ENCODE peak calls at places on chromosomes 4 and X, in eight cellular contexts. R, F, D, V, E, O, X and N are unnamed samples. For H3K4me1, the result is how much of the 10 kb centered on the place peaks cover.

GRCh38 chrX:44784241-44784640 is 59.6 kb upstream of the DUSP21 start:
- DNase-seq in V (no peak), D (no peak), F (no peak), R (no peak), X (no peak), O (no peak), E (peak), N (no peak)

GRCh38 chr4:150127757-150128156 is 49.5 kb downstream of the DCLK2 start:
- DNase-seq in F (no peak), X (no peak), V (no peak), O (no peak), R (no peak), D (no peak), E (no peak), N (no peak)

GRCh38 chr4:42018451-42018850 is 28.1 kb downstream of the SLC30A9 start:
- DNase-seq in V (no peak), X (no peak), O (no peak), E (no peak), R (no peak), F (no peak), D (peak), N (no peak)

GRCh38 chrX:33307954-33308353 is 96.6 kb upstream of the DMD start:
- DNase-seq in V (no peak), R (no peak), D (no peak), F (no peak), E (no peak), X (no peak), O (no peak), N (no peak)

GRCh38 chr4:7938513-7939376 is 916 bp downstream of the AFAP1 start:
- DNase-seq in F (peak), X (peak), D (peak), O (no peak), E (peak), R (no peak), V (no peak), N (peak)

GRCh38 chr4:127843704-127844604 is 36.7 kb upstream of the PLK4 start:
- DNase-seq in O (no peak), X (no peak), D (no peak), R (no peak), F (no peak), E (no peak), V (no peak), N (peak)

GRCh38 chr4:54277691-54278090 is 48.6 kb downstream of the PDGFRA start:
- DNase-seq in O (no peak), E (peak), V (no peak), X (no peak), R (no peak), F (no peak), D (peak), N (no peak)

GRCh38 chrX:68831405-68832100 is 2.7 kb downstream of the EFNB1 start:
- DNase-seq in V (no peak), E (no peak), R (no peak), F (no peak), X (peak), O (no peak), D (no peak), N (peak)

GRCh38 chr4:87038837-87039715 is 104.3 kb downstream of the AFF1 start:
- DNase-seq in V (no peak), X (peak), F (peak), D (peak), O (no peak), E (peak), R (no peak), N (peak)

GRCh38 chr4:186782302-186782701 is 58.6 kb upstream of the FAT1 start:
- DNase-seq in V (no peak), E (no peak), F (no peak), D (no peak), X (no peak), O (no peak), R (no peak), N (no peak)

GRCh38 chr4:137471461-137471860 is 60.8 kb downstream of the PCDH18 start:
- DNase-seq in R (no peak), X (no peak), O (no peak), V (no peak), D (no peak), F (no peak), E (peak), N (no peak)

GRCh38 chrX:75132672-75133071 is 23.4 kb downstream of the ABCB7 start:
- DNase-seq in E (no peak), R (no peak), V (no peak), D (no peak), X (no peak), F (no peak), O (no peak), N (no peak)
- H3K4me1 ChIP-seq in E (under half), R (under half), V (under half), D (under half), X (under half), F (under half), O (under half), N (under half)

GRCh38 chr4:139265654-139266053 is 14.4 kb downstream of the MGARP start:
- DNase-seq in D (no peak), X (no peak), R (no peak), F (no peak), E (no peak), O (no peak), V (no peak), N (no peak)
- H3K27ac ChIP-seq in D (no peak), X (no peak), R (peak), F (no peak), E (no peak), O (no peak), V (no peak), N (no peak)

GRCh38 chrX:41689711-41690110 is 938 bp downstream of the GPR34 start:
- DNase-seq in V (no peak), F (no peak), D (no peak), X (no peak), E (no peak), O (no peak), R (no peak), N (no peak)
- H3K4me1 ChIP-seq in V (under half), F (under half), D (under half), X (under half), E (under half), O (under half), R (under half), N (under half)

GRCh38 chr4:69759189-69759604 is 1.2 kb downstream of the SULT1B1 start:
- DNase-seq in F (peak), X (no peak), O (no peak), V (no peak), D (no peak), R (no peak), E (peak), N (no peak)

GRCh38 chr4:69757464-69757863 is 3.0 kb downstream of the SULT1B1 start:
- DNase-seq in D (no peak), R (no peak), E (no peak), O (no peak), F (no peak), X (no peak), V (no peak), N (no peak)

GRCh38 chr4:69763233-69763632 is 2.8 kb upstream of the SULT1B1 start:
- DNase-seq in F (no peak), V (no peak), X (no peak), D (no peak), E (no peak), R (no peak), O (no peak), N (no peak)

GRCh38 chr4:69764311-69764710 is 3.9 kb upstream of the SULT1B1 start:
- DNase-seq in O (no peak), F (no peak), V (no peak), X (no peak), E (no peak), D (no peak), R (no peak), N (no peak)

DNA sequence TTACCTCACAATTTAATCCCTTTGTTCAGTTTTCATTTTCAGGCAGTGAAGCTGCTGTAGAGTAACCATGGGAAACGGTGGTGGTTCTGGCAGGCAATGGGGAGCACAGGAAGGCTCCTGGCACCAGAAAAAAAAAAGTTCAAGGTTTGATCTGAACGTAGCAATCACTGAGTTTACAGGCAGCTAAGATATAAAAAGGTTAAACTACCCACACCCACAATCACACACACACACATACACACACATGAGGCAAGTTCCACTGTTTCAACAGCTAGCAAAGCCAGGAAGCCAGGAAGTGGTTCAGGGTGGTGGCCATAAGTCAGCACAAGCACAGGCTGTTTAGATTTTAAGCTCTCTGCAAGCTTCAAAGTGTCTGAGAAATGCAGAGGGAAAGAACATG is at the start of gene SULT1B1:
- DNase-seq in F (peak), D (peak), R (no peak), X (no peak), E (peak), V (peak), O (no peak), N (no peak)
- H3K27ac ChIP-seq in F (peak), D (no peak), R (no peak), X (no peak), E (peak), V (no peak), O (peak), N (no peak)

GRCh38 chr4:173227753-173228152 is 59.1 kb downstream of the GALNT7 start:
- DNase-seq in R (no peak), V (no peak), X (no peak), F (no peak), E (no peak), O (no peak), D (no peak), N (no peak)
- H3K4me1 ChIP-seq in R (under half), V (under half), X (under half), F (under half), E (under half), O (under half), D (under half), N (under half)

DNA sequence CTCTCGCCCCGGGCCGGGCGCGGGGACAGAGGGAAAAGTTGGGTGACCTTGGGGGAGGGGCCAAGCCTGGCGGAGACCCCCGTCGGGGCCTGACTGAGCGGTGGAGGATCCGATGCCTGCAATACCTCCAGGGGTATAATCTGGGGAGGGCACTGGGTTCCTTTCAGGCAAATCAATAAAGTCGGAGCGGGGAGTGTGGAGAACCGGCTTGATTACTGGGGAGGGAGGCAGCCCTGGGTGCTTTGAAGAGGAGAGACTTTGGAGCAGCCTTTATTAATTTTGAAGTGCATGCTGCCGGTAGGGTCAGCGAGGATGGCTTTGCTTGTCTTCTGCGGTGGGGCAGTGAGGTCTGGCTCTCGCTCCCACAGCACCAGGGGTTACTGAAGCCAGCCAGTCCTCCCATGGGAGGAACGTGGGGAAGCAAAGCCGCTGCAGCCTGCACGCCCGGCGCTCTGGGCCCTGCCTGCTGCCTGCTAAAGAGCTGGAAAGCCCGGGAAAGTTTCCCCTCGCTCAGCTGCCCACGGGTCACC is 396 bp upstream of the LGI2 start:
- DNase-seq in D (peak), V (no peak), F (peak), R (no peak), O (no peak), X (peak), E (peak), N (peak)
- H3K27ac ChIP-seq in D (no peak), V (no peak), F (peak), R (no peak), O (no peak), X (peak), E (no peak), N (no peak)

DNA sequence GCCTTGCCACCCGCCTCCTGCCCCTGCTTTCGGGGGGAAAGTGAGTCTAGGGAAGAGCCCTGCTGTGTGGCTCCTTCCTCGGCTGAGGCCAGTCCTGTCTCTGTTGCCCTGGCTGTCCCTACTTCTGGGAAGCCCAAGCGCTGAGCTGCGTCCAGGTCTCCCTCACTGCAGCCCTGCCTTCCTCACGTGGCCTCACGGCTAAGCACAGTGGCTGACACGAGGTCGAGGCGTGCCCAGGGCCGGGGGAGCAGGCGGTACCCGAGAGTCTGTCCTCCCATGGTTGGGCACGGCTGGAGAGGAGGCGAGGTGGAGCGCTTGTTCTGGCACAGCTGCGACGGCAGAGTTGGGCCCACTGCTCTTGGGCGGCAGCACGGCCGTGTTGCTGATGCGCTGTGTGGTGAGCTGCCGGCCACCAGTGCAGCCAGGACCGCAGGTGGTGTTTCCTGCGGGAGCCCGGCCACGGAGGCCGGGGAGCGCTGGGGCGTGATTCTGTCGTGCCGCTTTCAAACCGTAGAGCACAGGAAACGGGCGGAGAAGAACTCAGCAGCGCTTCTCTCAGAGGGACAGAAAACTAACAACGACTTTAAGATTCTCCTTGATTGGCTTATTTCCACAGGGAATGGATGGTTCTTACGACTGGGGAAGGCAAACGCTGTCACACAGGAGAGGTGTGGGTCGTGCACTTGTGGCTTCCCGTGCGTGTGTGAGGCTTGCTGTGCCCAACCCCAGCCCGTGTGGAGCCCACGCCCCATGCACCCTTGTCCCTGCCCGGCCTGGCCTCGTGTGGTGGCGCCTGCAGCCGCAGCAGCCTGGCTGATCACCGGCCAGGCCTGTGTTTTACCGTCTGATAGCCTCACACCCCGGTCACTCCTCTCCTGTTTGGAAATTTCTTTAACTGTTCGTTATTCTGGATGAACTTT is 21.4 kb downstream of the MAEA start:
- DNase-seq in R (peak), D (no peak), F (no peak), V (no peak), E (no peak), X (no peak), O (no peak), N (peak)
- H3K4me1 ChIP-seq in R (half or more), D (under half), F (under half), V (under half), E (under half), X (under half), O (under half), N (under half)

DNA sequence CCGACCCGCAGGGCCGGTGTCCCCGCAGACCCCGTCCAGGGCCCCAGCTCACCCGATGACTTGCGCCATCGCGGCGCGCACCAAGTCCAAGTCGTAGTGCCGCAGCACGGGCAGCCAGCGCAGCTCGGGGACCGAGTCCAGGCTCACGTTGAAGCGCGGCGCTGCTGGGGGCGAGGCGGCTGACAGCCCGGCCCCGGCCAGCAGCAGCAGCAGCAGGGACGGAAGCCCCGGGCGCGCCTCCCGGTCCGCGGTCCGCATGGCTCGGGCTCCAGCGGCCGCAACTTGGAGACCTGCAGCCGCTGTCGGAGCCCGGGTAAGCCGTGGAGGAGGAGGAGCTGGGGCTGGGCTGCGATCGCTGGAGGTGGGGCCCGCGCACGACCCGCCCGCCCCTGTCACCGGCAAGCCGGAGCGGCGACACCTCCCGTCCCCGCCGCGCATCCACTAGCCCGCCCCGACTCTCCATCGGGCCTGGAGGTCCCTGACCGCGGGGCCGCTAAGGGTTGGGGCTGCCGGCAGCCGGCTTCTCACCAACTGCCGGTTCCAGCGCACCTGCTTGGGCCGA is at the start of gene NAAA:
- DNase-seq in E (peak), D (peak), O (peak), R (peak), V (peak), X (peak), F (peak), N (peak)
- H3K27ac ChIP-seq in E (peak), D (peak), O (peak), R (peak), V (peak), X (peak), F (peak), N (no peak)